ENCODE peak calls at places on chromosomes 11 and 22, in four cellular contexts. One of them, this sample, is unnamed.

GRCh38 chr11:35009191-35009940 is 92.9 kb downstream of the PDHX start:
- DNase-seq in HS-27A: no peak
- DNase-seq in fibroblast of mammary gland: peak
- DNase-seq in NCI-H748 treated with DMSO at 0.1 percent for 48 hours: peak
- DNase-seq in this sample: peak

GRCh38 chr11:84310261-84310660 is 1024.1 kb upstream of the CCDC90B start:
- DNase-seq in HS-27A: no peak
- DNase-seq in NCI-H748 treated with DMSO at 0.1 percent for 48 hours: no peak
- DNase-seq in fibroblast of mammary gland: peak
- DNase-seq in this sample: no peak

GRCh38 chr11:107743161-107743560 is 31.3 kb upstream of the SLN start:
- DNase-seq in NCI-H748 treated with DMSO at 0.1 percent for 48 hours: no peak
- DNase-seq in HS-27A: no peak
- DNase-seq in fibroblast of mammary gland: no peak
- DNase-seq in this sample: no peak

GRCh38 chr11:76667856-76668255 is 2.7 kb downstream of the LRRC32 start:
- DNase-seq in HS-27A: no peak
- DNase-seq in fibroblast of mammary gland: no peak
- DNase-seq in NCI-H748 treated with DMSO at 0.1 percent for 48 hours: no peak
- DNase-seq in this sample: no peak

GRCh38 chr11:79076526-79077115 is 364.2 kb downstream of the TENM4 start:
- DNase-seq in fibroblast of mammary gland: peak
- DNase-seq in HS-27A: no peak
- DNase-seq in NCI-H748 treated with DMSO at 0.1 percent for 48 hours: no peak
- DNase-seq in this sample: peak

GRCh38 chr11:12489246-12489772 is 111.9 kb downstream of the PARVA start:
- DNase-seq in fibroblast of mammary gland: no peak
- DNase-seq in NCI-H748 treated with DMSO at 0.1 percent for 48 hours: no peak
- DNase-seq in HS-27A: no peak
- DNase-seq in this sample: no peak

GRCh38 chr11:46319074-46319453 is 28.2 kb upstream of the DGKZ start:
- DNase-seq in NCI-H748 treated with DMSO at 0.1 percent for 48 hours: no peak
- DNase-seq in HS-27A: no peak
- DNase-seq in fibroblast of mammary gland: no peak
- DNase-seq in this sample: no peak

GRCh38 chr11:9535189-9535781 is 38.2 kb upstream of the WEE1 start:
- DNase-seq in HS-27A: peak
- DNase-seq in fibroblast of mammary gland: peak
- DNase-seq in NCI-H748 treated with DMSO at 0.1 percent for 48 hours: peak
- DNase-seq in this sample: peak

GRCh38 chr11:2791521-2792375 is 92.0 kb upstream of the KCNQ1OT1 start:
- DNase-seq in fibroblast of mammary gland: no peak
- DNase-seq in HS-27A: no peak
- DNase-seq in NCI-H748 treated with DMSO at 0.1 percent for 48 hours: no peak
- DNase-seq in this sample: no peak

GRCh38 chr22:18970948-18971315 is 34.8 kb upstream of the PRODH start:
- DNase-seq in NCI-H748 treated with DMSO at 0.1 percent for 48 hours: no peak
- DNase-seq in fibroblast of mammary gland: no peak
- DNase-seq in HS-27A: no peak
- DNase-seq in this sample: no peak

GRCh38 chr11:117415358-117415896 is 87.8 kb downstream of the CEP164 start:
- DNase-seq in fibroblast of mammary gland: no peak
- DNase-seq in HS-27A: no peak
- DNase-seq in NCI-H748 treated with DMSO at 0.1 percent for 48 hours: no peak
- DNase-seq in this sample: no peak

This sample was measured in hepatocyte.